ENCODE peak calls at places on chromosomes 7 and 10, in eight cellular contexts. One of them, this sample, is unnamed.

GRCh38 chr7:102192790-102193189 is 93.9 kb upstream of the SH2B2 start:
- DNase-seq in CD4-positive, alpha-beta memory T cell: no peak
- DNase-seq in uterus: no peak
- DNase-seq in right cardiac atrium: no peak
- DNase-seq in colonic mucosa: no peak
- DNase-seq in GM23248: no peak
- DNase-seq in GM06990: no peak
- DNase-seq in hepatocyte: no peak
- DNase-seq in this sample: no peak

GRCh38 chr7:67566101-67566500 is 569.5 kb downstream of the TYW1 start:
- DNase-seq in right cardiac atrium: no peak
- DNase-seq in GM23248: no peak
- DNase-seq in CD4-positive, alpha-beta memory T cell: no peak
- DNase-seq in uterus: no peak
- DNase-seq in hepatocyte: no peak
- DNase-seq in colonic mucosa: no peak
- DNase-seq in GM06990: no peak
- DNase-seq in this sample: no peak

GRCh38 chr10:44325157-44325556 is 59.7 kb downstream of the CXCL12 start:
- DNase-seq in colonic mucosa: peak; percentile 79
- DNase-seq in CD4-positive, alpha-beta memory T cell: no peak
- DNase-seq in uterus: no peak
- DNase-seq in right cardiac atrium: no peak
- DNase-seq in GM06990: no peak
- DNase-seq in hepatocyte: peak; percentile 80
- DNase-seq in GM23248: no peak
- DNase-seq in this sample: no peak

GRCh38 chr7:158814637-158815036 is 14.7 kb downstream of the ESYT2 start:
- DNase-seq in GM06990: no peak
- DNase-seq in right cardiac atrium: no peak
- DNase-seq in CD4-positive, alpha-beta memory T cell: peak; percentile 81
- DNase-seq in hepatocyte: no peak
- DNase-seq in GM23248: no peak
- DNase-seq in colonic mucosa: no peak
- DNase-seq in uterus: no peak
- DNase-seq in this sample: no peak

GRCh38 chr7:143906895-143907294 is 4.9 kb upstream of the TCAF1 start:
- DNase-seq in right cardiac atrium: no peak
- DNase-seq in CD4-positive, alpha-beta memory T cell: peak; percentile 13
- DNase-seq in GM06990: no peak
- DNase-seq in colonic mucosa: no peak
- DNase-seq in GM23248: no peak
- DNase-seq in hepatocyte: peak; percentile 41
- DNase-seq in uterus: no peak
- DNase-seq in this sample: no peak

GRCh38 chr10:8084799-8085198 is 30.3 kb downstream of the GATA3 start:
- DNase-seq in hepatocyte: no peak
- DNase-seq in GM23248: no peak
- DNase-seq in uterus: no peak
- DNase-seq in GM06990: no peak
- DNase-seq in CD4-positive, alpha-beta memory T cell: no peak
- DNase-seq in colonic mucosa: no peak
- DNase-seq in right cardiac atrium: no peak
- DNase-seq in this sample: no peak

GRCh38 chr7:156732091-156732621 is 91.6 kb downstream of the RNF32 start:
- DNase-seq in uterus: no peak
- DNase-seq in hepatocyte: no peak
- DNase-seq in GM23248: peak; percentile 21
- DNase-seq in colonic mucosa: no peak
- DNase-seq in right cardiac atrium: no peak
- DNase-seq in GM06990: no peak
- DNase-seq in CD4-positive, alpha-beta memory T cell: no peak
- DNase-seq in this sample: no peak

GRCh38 chr10:63588436-63589180 is 67.4 kb downstream of the REEP3 start:
- DNase-seq in uterus: no peak
- DNase-seq in colonic mucosa: peak; percentile 55
- DNase-seq in GM23248: peak; percentile 31
- DNase-seq in hepatocyte: peak; percentile 16
- DNase-seq in right cardiac atrium: no peak
- DNase-seq in GM06990: no peak
- DNase-seq in CD4-positive, alpha-beta memory T cell: no peak
- DNase-seq in this sample: no peak

GRCh38 chr10:109429956-109430760 is 493.2 kb downstream of the XPNPEP1 start:
- DNase-seq in GM06990: no peak
- DNase-seq in uterus: no peak
- DNase-seq in CD4-positive, alpha-beta memory T cell: no peak
- DNase-seq in colonic mucosa: no peak
- DNase-seq in hepatocyte: no peak
- DNase-seq in right cardiac atrium: no peak
- DNase-seq in GM23248: peak; percentile 92
- DNase-seq in this sample: no peak

GRCh38 chr7:1331576-1332467 is 99.2 kb downstream of the UNCX start:
- DNase-seq in right cardiac atrium: no peak
- DNase-seq in hepatocyte: no peak
- DNase-seq in GM23248: no peak
- DNase-seq in CD4-positive, alpha-beta memory T cell: no peak
- DNase-seq in colonic mucosa: no peak
- DNase-seq in GM06990: no peak
- DNase-seq in uterus: no peak
- DNase-seq in this sample: no peak

GRCh38 chr7:132738254-132738653 is 162.0 kb upstream of the PLXNA4 start:
- DNase-seq in uterus: no peak
- DNase-seq in colonic mucosa: no peak
- DNase-seq in CD4-positive, alpha-beta memory T cell: no peak
- DNase-seq in GM23248: peak; percentile 97
- DNase-seq in right cardiac atrium: no peak
- DNase-seq in hepatocyte: no peak
- DNase-seq in GM06990: no peak
- DNase-seq in this sample: no peak

GRCh38 chr10:33005322-33006282 is 47.6 kb upstream of the ITGB1 start:
- DNase-seq in right cardiac atrium: peak; percentile 88
- DNase-seq in GM23248: peak; percentile 99
- DNase-seq in colonic mucosa: peak; percentile 67
- DNase-seq in hepatocyte: peak; percentile 90
- DNase-seq in uterus: peak; percentile 86
- DNase-seq in CD4-positive, alpha-beta memory T cell: peak; percentile 61
- DNase-seq in GM06990: no peak
- DNase-seq in this sample: peak; percentile 18

GRCh38 chr10:50286517-50286916 is 35.2 kb upstream of the ASAH2 start:
- DNase-seq in hepatocyte: no peak
- DNase-seq in GM23248: peak; percentile 85
- DNase-seq in colonic mucosa: no peak
- DNase-seq in CD4-positive, alpha-beta memory T cell: no peak
- DNase-seq in right cardiac atrium: no peak
- DNase-seq in uterus: no peak
- DNase-seq in GM06990: no peak
- DNase-seq in this sample: no peak

GRCh38 chr10:56346845-56347415 is 14.1 kb downstream of the ZWINT start:
- DNase-seq in CD4-positive, alpha-beta memory T cell: no peak
- DNase-seq in GM23248: peak; percentile 35
- DNase-seq in hepatocyte: no peak
- DNase-seq in right cardiac atrium: no peak
- DNase-seq in uterus: no peak
- DNase-seq in colonic mucosa: no peak
- DNase-seq in GM06990: no peak
- DNase-seq in this sample: no peak

GRCh38 chr10:48776528-48776927 is 91.9 kb downstream of the WDFY4 start:
- DNase-seq in GM23248: no peak
- DNase-seq in right cardiac atrium: no peak
- DNase-seq in hepatocyte: no peak
- DNase-seq in CD4-positive, alpha-beta memory T cell: no peak
- DNase-seq in GM06990: no peak
- DNase-seq in uterus: no peak
- DNase-seq in colonic mucosa: no peak
- DNase-seq in this sample: no peak

GRCh38 chr7:101635484-101635883 is 6.4 kb upstream of the MYL10 start:
- DNase-seq in uterus: no peak
- DNase-seq in colonic mucosa: no peak
- DNase-seq in right cardiac atrium: no peak
- DNase-seq in GM06990: no peak
- DNase-seq in hepatocyte: no peak
- DNase-seq in GM23248: no peak
- DNase-seq in CD4-positive, alpha-beta memory T cell: no peak
- DNase-seq in this sample: no peak

GRCh38 chr10:1663226-1663625 is 74.1 kb downstream of the ADARB2 start:
- DNase-seq in hepatocyte: no peak
- DNase-seq in right cardiac atrium: no peak
- DNase-seq in colonic mucosa: no peak
- DNase-seq in uterus: no peak
- DNase-seq in CD4-positive, alpha-beta memory T cell: no peak
- DNase-seq in GM23248: no peak
- DNase-seq in GM06990: no peak
- DNase-seq in this sample: no peak

GRCh38 chr7:12458520-12459131 is 55.0 kb upstream of the VWDE start:
- DNase-seq in CD4-positive, alpha-beta memory T cell: no peak
- DNase-seq in GM06990: no peak
- DNase-seq in uterus: no peak
- DNase-seq in right cardiac atrium: no peak
- DNase-seq in colonic mucosa: no peak
- DNase-seq in hepatocyte: peak; percentile 58
- DNase-seq in GM23248: peak; percentile 66
- DNase-seq in this sample: no peak

GRCh38 chr10:3959370-3960266 is 174.6 kb upstream of the KLF6 start:
- DNase-seq in GM23248: no peak
- DNase-seq in CD4-positive, alpha-beta memory T cell: no peak
- DNase-seq in GM06990: no peak
- DNase-seq in colonic mucosa: no peak
- DNase-seq in hepatocyte: no peak
- DNase-seq in right cardiac atrium: no peak
- DNase-seq in uterus: no peak
- DNase-seq in this sample: no peak
- H3K4me3 ChIP-seq in GM23248: no peak overlapping the region
- H3K4me3 ChIP-seq in CD4-positive, alpha-beta memory T cell: no peak overlapping the region
- H3K4me3 ChIP-seq in GM06990: no peak overlapping the region
- H3K4me3 ChIP-seq in colonic mucosa: no peak overlapping the region
- H3K4me3 ChIP-seq in hepatocyte: no peak overlapping the region
- H3K4me3 ChIP-seq in right cardiac atrium: no peak overlapping the region
- H3K4me3 ChIP-seq in uterus: no peak overlapping the region
- H3K4me3 ChIP-seq in this sample: no peak overlapping the region

DNA sequence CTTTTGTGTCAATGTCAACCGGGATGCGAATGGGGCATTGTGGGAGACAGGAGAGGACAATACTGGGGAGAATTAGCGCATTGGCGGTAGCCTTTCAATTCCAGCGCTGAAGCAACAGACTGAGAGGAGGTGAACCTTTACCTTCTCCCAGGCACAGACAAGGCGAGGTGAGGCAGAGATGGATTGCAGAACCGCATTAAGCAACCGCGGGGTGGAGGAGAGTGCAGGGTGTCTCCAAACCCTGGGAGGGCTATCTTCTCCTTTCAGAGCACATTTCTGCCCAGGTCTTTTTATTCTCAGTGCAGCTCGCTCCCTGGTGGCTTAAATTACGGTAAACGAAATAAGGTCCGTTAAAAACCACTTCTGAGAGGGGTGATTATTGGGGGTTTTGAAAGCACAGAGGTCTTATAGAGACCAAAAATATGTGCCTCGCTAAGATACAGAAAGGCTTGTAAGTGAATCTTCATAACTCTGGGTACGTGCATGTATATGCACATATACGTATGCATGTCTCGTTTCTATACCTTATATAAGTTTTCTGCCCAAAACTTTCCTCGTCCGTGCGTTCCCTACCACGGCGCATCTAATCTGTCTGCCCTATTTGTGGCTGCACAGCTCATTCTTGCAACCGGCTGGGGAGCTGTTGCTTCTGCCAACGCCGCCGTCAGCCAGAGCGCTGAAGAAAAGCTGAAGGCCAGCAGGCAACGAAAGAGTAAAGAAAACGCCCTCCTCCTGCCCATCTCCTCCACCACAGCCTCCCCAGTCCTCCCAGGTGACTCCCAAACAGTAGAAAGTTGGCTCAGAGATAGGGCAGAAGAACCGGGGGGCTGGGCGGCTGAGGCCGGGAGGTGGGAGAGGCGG is 915 bp upstream of the ZNF804B start:
- DNase-seq in GM23248: peak; percentile 52
- DNase-seq in uterus: no peak
- DNase-seq in hepatocyte: peak; percentile 49
- DNase-seq in right cardiac atrium: peak; percentile 51
- DNase-seq in GM06990: peak; percentile 3
- DNase-seq in CD4-positive, alpha-beta memory T cell: no peak
- DNase-seq in colonic mucosa: no peak
- DNase-seq in this sample: no peak
- H3K4me3 ChIP-seq in GM23248: no peak overlapping the region
- H3K4me3 ChIP-seq in uterus: peak overlapping the region; percentile 24
- H3K4me3 ChIP-seq in hepatocyte: peak overlapping the region; percentile 44
- H3K4me3 ChIP-seq in right cardiac atrium: peak overlapping the region; percentile 51
- H3K4me3 ChIP-seq in GM06990: no peak overlapping the region
- H3K4me3 ChIP-seq in CD4-positive, alpha-beta memory T cell: no peak overlapping the region
- H3K4me3 ChIP-seq in colonic mucosa: peak overlapping the region; percentile 19
- H3K4me3 ChIP-seq in this sample: no peak overlapping the region

DNA sequence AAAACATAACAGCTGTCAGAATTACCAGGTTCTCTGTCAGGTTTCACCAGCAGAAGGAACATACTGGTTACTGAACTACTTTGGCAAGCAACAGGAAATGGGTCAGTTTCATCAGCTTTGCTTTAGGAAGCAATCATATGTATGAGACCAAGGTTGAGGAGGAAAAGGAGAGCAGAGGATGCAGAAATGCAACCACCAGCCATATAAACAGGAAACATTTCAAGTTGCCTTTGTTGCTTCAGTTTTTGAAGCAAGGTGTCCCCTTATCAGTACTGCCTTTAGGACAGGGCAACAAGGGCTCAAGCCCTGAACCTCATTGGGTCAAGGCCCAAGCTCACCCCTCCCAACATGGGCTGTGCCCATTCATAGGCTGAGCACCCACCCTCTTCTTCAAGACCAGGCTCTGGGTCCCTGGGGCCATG is 10.2 kb downstream of the HIPK2 start:
- DNase-seq in GM23248: no peak
- DNase-seq in uterus: no peak
- DNase-seq in colonic mucosa: no peak
- DNase-seq in CD4-positive, alpha-beta memory T cell: no peak
- DNase-seq in right cardiac atrium: no peak
- DNase-seq in GM06990: peak; percentile 50
- DNase-seq in hepatocyte: no peak
- DNase-seq in this sample: no peak
- H3K4me3 ChIP-seq in GM23248: no peak overlapping the region
- H3K4me3 ChIP-seq in uterus: no peak overlapping the region
- H3K4me3 ChIP-seq in colonic mucosa: no peak overlapping the region
- H3K4me3 ChIP-seq in CD4-positive, alpha-beta memory T cell: no peak overlapping the region
- H3K4me3 ChIP-seq in right cardiac atrium: no peak overlapping the region
- H3K4me3 ChIP-seq in GM06990: no peak overlapping the region
- H3K4me3 ChIP-seq in hepatocyte: no peak overlapping the region
- H3K4me3 ChIP-seq in this sample: no peak overlapping the region

GRCh38 chr7:2886900-2887299 is 42.8 kb upstream of the GNA12 start:
- DNase-seq in hepatocyte: peak; percentile 84
- DNase-seq in uterus: no peak
- DNase-seq in right cardiac atrium: peak; percentile 29
- DNase-seq in GM23248: peak; percentile 83
- DNase-seq in GM06990: no peak
- DNase-seq in colonic mucosa: peak; percentile 67
- DNase-seq in CD4-positive, alpha-beta memory T cell: peak; percentile 65
- DNase-seq in this sample: peak; percentile 23
- H3K4me3 ChIP-seq in hepatocyte: no peak overlapping the region
- H3K4me3 ChIP-seq in uterus: no peak overlapping the region
- H3K4me3 ChIP-seq in right cardiac atrium: no peak overlapping the region
- H3K4me3 ChIP-seq in GM23248: no peak overlapping the region
- H3K4me3 ChIP-seq in GM06990: no peak overlapping the region
- H3K4me3 ChIP-seq in colonic mucosa: no peak overlapping the region
- H3K4me3 ChIP-seq in CD4-positive, alpha-beta memory T cell: no peak overlapping the region
- H3K4me3 ChIP-seq in this sample: no peak overlapping the region